ENCODE peak calls at places on chromosomes 11 and 22, in seven cellular contexts. J, H, S, G, E, B and M are unnamed samples. For H3K4me1, the result is how much of the 10 kb centered on the place peaks cover.

GRCh38 chr11:19519912-19520641 is 192.6 kb upstream of the NAV2 start:
- DNase-seq in E (no peak), J (no peak), S (no peak), G (no peak), B (no peak), H (no peak), M (no peak)

GRCh38 chr11:83566948-83567347 is 280.8 kb upstream of the CCDC90B start:
- DNase-seq in J (no peak), G (no peak), E (no peak), H (no peak), S (no peak), B (no peak), M (no peak)

GRCh38 chr22:30212363-30212995 is 34.1 kb downstream of the LIF start:
- DNase-seq in G (peak), S (peak), E (peak), J (no peak), B (peak), H (no peak), M (peak)

GRCh38 chr11:3010521-3011275 is 18.6 kb upstream of the NAP1L4 start:
- DNase-seq in E (no peak), G (no peak), B (no peak), S (no peak), J (no peak), H (no peak), M (peak)

GRCh38 chr11:62592989-62593421 is 1.7 kb upstream of the TUT1 start:
- DNase-seq in G (no peak), J (no peak), H (no peak), B (no peak), E (no peak), S (no peak), M (no peak)

GRCh38 chr11:116373107-116373506 is 399.7 kb downstream of the BUD13 start:
- DNase-seq in G (no peak), E (no peak), J (no peak), B (no peak), H (no peak), S (no peak), M (no peak)

GRCh38 chr11:62858201-62858600 is 18.8 kb upstream of the WDR74 start:
- DNase-seq in E (no peak), B (no peak), H (no peak), G (no peak), S (no peak), J (no peak), M (no peak)

GRCh38 chr22:45678961-45679912 is 7.6 kb downstream of the ATXN10 start:
- DNase-seq in H (no peak), J (no peak), B (no peak), E (no peak), G (no peak), S (no peak), M (no peak)

GRCh38 chr11:87779276-87780067 is 395.8 kb downstream of the RAB38 start:
- DNase-seq in J (no peak), E (no peak), H (no peak), B (no peak), S (no peak), G (no peak), M (no peak)

DNA sequence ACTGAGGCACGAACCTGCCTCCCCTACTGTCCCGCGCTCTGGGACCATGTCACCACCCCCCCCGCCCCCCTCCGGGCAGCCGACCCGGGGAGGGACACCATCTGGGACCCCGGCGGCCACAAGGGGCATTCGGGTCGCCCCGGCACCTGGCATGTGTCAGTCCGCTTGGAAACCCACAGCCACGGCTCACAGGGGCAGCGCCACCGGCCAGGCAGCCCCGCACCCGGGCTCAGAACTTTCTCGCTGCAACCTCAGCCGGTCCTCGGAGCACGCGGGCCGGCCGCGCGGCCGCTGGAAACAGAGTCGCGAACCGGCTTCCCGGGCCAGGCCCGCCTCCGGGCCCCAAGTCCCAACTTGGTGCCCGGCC is 159.9 kb upstream of the GRK3 start:
- DNase-seq in J (peak), B (no peak), S (no peak), H (no peak), E (no peak), G (peak), M (peak)
- H3K27ac ChIP-seq in J (no peak), B (peak), S (peak), H (peak), E (peak), G (peak), M (no peak)

DNA sequence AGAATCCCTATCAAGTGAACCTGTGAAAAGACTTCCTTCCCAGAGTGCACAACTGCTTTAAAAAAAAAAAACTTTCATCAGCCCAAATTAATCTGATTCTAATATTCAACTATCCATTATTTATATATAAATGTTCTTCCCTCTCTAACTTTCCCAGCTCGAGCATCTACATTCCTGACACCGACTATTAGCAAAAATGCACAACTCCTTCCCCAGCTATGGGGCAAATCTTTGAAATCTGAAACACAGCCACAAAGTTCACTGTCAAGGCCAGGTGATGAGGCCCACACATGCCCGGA is 2.3 kb downstream of the PHF21A start:
- DNase-seq in G (no peak), E (no peak), H (no peak), S (no peak), B (no peak), J (no peak), M (no peak)
- H3K4me1 ChIP-seq in G (half or more), E (under half), H (half or more), S (half or more), B (under half), J (under half), M (under half)

GRCh38 chr11:67119577-67120391 is 721 bp downstream of the KDM2A start:
- DNase-seq in S (peak), G (peak), J (peak), B (no peak), H (peak), E (peak), M (peak)

GRCh38 chr11:67117667-67118058 is 1.4 kb upstream of the KDM2A start:
- DNase-seq in G (peak), B (no peak), J (peak), H (no peak), S (peak), E (no peak), M (peak)

GRCh38 chr11:67120456-67120855 is 1.4 kb downstream of the KDM2A start:
- DNase-seq in B (no peak), G (no peak), H (no peak), J (no peak), S (no peak), E (no peak), M (no peak)

GRCh38 chr11:67118059-67118766 is 850 bp upstream of the KDM2A start:
- DNase-seq in E (peak), S (peak), J (peak), B (peak), H (peak), G (peak), M (peak)

GRCh38 chr11:67118801-67119576 is at the start of gene KDM2A:
- DNase-seq in J (peak), H (peak), S (peak), E (peak), B (peak), G (peak), M (peak)
- TF ChIP-seq CTCF in J (peak), H (no peak), S (peak), E (peak), B (no peak), G (peak), M (peak)

GRCh38 chr11:118913411-118914125 is 12.2 kb downstream of the BCL9L start:
- DNase-seq in B (no peak), J (no peak), G (peak), H (no peak), E (no peak), S (no peak), M (no peak)

GRCh38 chr11:118911113-118911879 is 14.4 kb downstream of the BCL9L start:
- DNase-seq in J (peak), G (peak), H (no peak), E (no peak), S (no peak), B (no peak), M (peak)

GRCh38 chr11:118914178-118914918 is 11.4 kb downstream of the BCL9L start:
- DNase-seq in S (no peak), J (peak), B (peak), H (peak), E (no peak), G (peak), M (peak)

GRCh38 chr11:118911880-118912741 is 13.6 kb downstream of the BCL9L start:
- DNase-seq in G (peak), E (no peak), H (no peak), S (peak), J (peak), B (peak), M (peak)

DNA sequence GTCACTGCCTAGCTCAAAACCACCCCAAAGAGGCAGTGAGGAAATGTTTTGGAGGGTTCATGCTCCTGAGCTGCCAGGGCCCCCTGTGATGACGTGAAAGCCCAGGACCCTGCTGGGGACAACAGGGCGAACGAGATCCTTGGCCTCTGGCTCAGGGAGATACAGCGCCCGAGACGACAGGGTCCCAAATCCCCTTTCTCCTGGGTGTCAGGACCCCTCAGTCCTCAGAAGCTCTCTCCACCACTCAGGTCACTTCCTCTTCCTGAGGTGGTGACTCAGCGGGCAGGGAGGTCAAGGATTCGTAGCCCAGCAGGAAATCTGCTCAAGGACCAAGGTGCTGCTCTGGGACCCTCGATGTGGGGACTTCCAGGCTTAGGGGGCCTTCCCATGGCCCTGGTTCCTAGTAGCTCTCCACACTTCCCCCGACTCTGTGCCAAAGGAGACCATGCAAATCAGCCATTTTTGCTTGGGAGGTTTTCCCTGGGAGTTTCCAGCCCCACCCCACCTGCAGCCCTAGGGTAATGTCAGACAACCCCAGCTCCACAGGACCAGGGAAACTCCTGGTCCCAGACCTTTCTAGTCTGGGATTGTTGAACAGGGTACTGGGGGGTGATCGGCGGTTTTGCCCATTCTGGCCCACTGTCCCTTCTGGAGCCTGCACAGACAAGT is 12.8 kb downstream of the BCL9L start:
- DNase-seq in G (peak), J (no peak), B (no peak), E (no peak), H (no peak), S (no peak), M (no peak)
- H3K27ac ChIP-seq in G (peak), J (peak), B (peak), E (peak), H (peak), S (peak), M (peak)

DNA sequence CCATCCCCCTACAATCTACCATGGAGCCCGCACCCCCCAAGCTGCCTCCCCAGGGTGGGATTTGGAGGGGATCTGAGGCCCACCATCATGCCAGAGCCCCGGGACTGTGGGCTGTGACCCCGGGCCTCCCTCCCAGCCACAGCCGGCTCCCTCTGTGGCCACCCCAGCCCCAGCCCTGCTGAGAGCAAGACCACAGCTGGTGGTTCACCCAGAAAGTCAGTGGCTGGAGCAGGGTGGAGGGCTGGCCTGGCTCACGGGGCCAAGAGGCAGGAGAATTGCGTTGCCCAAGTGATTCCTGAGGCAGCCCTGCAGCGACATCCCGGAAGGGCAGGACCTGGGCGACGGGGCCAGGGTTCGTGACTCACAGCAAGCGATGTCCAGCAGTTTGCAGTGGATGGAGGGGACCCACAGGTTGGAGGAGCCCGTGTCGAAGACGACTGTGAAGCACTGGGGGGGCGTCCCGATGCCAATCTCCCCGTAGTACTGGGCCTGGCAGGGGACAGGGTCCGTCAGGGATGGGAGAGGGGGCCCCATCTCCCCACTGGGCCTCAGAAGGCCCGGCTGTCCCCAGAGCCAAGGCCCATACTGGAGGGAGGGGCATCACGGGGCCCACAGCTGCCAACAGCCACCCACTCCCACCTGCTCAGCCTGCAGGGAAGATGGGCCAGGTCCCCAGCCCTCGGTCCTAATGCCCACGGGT is 4.4 kb downstream of the CTSD start:
- DNase-seq in S (peak), E (no peak), J (no peak), B (no peak), G (no peak), H (no peak), M (peak)
- H3K4me1 ChIP-seq in S (half or more), E (under half), J (under half), B (under half), G (under half), H (under half), M (half or more)

GRCh38 chr11:79088967-79089366 is 351.9 kb downstream of the TENM4 start:
- DNase-seq in J (no peak), B (no peak), S (no peak), G (no peak), E (no peak), H (no peak), M (no peak)

GRCh38 chr11:79087238-79087956 is 353.4 kb downstream of the TENM4 start:
- DNase-seq in H (no peak), B (no peak), G (peak), J (peak), E (peak), S (no peak), M (no peak)

GRCh38 chr11:79090191-79090590 is 350.6 kb downstream of the TENM4 start:
- DNase-seq in H (no peak), E (no peak), J (no peak), B (no peak), G (no peak), S (no peak), M (no peak)

GRCh38 chr11:79086056-79086455 is 354.8 kb downstream of the TENM4 start:
- DNase-seq in B (no peak), G (no peak), J (no peak), E (no peak), S (no peak), H (no peak), M (no peak)

GRCh38 chr11:79087957-79088318 is 352.9 kb downstream of the TENM4 start:
- DNase-seq in S (no peak), B (no peak), H (no peak), J (no peak), G (no peak), E (no peak), M (no peak)
- TF ChIP-seq CTCF in S (no peak), B (no peak), H (no peak), J (no peak), G (no peak), E (no peak), M (no peak)

GRCh38 chr22:42072606-42073330 is 1.3 kb upstream of the PHETA2 start:
- DNase-seq in G (no peak), H (peak), J (no peak), S (no peak), B (no peak), E (no peak), M (no peak)

GRCh38 chr22:42074153-42074750 is at the start of gene PHETA2:
- DNase-seq in J (peak), S (peak), H (no peak), G (peak), B (peak), E (no peak), M (peak)

GRCh38 chr22:42075277-42075676 is 1.2 kb downstream of the PHETA2 start:
- DNase-seq in S (no peak), B (no peak), E (no peak), G (no peak), J (no peak), H (no peak), M (no peak)

GRCh38 chr22:42073568-42074152 is 388 bp upstream of the PHETA2 start:
- DNase-seq in E (no peak), J (no peak), B (no peak), G (no peak), H (no peak), S (no peak), M (no peak)

GRCh38 chr22:42074846-42075245 is 798 bp downstream of the PHETA2 start:
- DNase-seq in J (no peak), E (no peak), G (no peak), B (no peak), H (no peak), S (no peak), M (no peak)
- H3K27ac ChIP-seq in J (no peak), E (no peak), G (peak), B (peak), H (no peak), S (peak), M (peak)

DNA sequence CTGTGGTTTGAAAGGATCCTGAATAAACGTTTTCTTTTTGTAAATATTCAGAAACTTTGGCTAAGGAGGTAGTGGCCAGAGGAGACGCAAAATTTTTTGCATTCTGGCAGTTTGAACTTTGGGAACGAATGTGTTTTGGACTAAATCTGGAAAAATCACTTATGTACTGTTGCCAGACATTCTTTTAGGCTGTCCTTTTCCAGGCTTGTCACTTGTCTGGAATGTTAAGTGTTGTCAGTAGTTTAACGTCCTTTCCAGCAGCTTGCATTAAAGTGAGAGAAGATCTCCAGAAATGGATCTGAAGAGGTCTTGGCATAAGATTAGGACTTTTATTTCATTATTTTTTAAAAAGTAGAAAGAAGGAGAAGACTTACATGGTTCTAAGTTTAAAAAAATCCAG is 18.5 kb downstream of the SPECC1L start:
- DNase-seq in G (no peak), S (no peak), B (no peak), J (no peak), E (no peak), H (no peak), M (no peak)
- H3K4me1 ChIP-seq in G (half or more), S (under half), B (under half), J (under half), E (half or more), H (under half), M (under half)

GRCh38 chr11:121841487-121842167 is 274.4 kb downstream of the BLID start:
- DNase-seq in E (no peak), G (peak), B (no peak), H (no peak), J (peak), S (no peak), M (peak)

GRCh38 chr11:121844016-121844415 is 272.0 kb downstream of the BLID start:
- DNase-seq in G (no peak), H (no peak), E (no peak), S (no peak), J (peak), B (no peak), M (no peak)

GRCh38 chr11:121838571-121838970 is 277.4 kb downstream of the BLID start:
- DNase-seq in B (no peak), H (no peak), S (no peak), E (no peak), J (no peak), G (no peak), M (no peak)

GRCh38 chr11:121842186-121842585 is 273.8 kb downstream of the BLID start:
- DNase-seq in S (no peak), B (no peak), E (no peak), G (no peak), J (no peak), H (no peak), M (no peak)

DNA sequence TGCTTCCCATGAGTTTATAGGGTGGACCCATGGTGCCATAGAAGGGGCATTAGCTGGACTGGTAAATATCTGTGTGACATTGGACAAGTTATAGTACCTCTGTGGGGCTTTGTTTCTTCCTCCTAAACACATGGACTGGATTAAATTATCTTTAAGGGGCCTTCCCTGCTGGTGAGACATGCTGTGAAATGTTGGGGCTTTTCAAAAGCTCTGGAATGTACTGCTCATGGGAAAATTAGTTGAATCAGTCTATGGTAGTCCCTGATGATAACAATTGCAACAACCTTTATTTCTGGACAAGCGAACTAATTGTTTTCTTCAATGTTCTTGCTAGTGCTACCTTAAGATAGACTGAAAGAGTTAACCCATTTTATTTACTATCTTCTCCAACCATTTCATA is 276.2 kb downstream of the BLID start:
- DNase-seq in S (no peak), E (no peak), J (no peak), B (no peak), H (no peak), G (no peak), M (no peak)
- TF ChIP-seq CTCF in S (no peak), E (no peak), J (no peak), B (no peak), H (no peak), G (no peak), M (no peak)

GRCh38 chr11:31873115-31873514 is 62.0 kb upstream of the PAX6 start:
- DNase-seq in H (no peak), J (no peak), S (no peak), G (no peak), B (no peak), E (no peak), M (no peak)

GRCh38 chr11:31874631-31875191 is 63.6 kb upstream of the PAX6 start:
- DNase-seq in E (no peak), G (no peak), H (no peak), J (no peak), S (no peak), B (no peak), M (no peak)

GRCh38 chr11:31872074-31872440 is 60.9 kb upstream of the PAX6 start:
- DNase-seq in G (no peak), B (no peak), J (no peak), S (no peak), H (no peak), E (no peak), M (no peak)

GRCh38 chr11:31870609-31871309 is 59.6 kb upstream of the PAX6 start:
- DNase-seq in E (peak), J (peak), G (peak), S (no peak), B (no peak), H (no peak), M (no peak)

GRCh38 chr11:31871310-31872073 is 60.4 kb upstream of the PAX6 start:
- DNase-seq in E (no peak), J (no peak), S (no peak), B (no peak), H (no peak), G (no peak), M (no peak)
- H3K27ac ChIP-seq in E (no peak), J (no peak), S (no peak), B (no peak), H (no peak), G (no peak), M (no peak)